ENCODE peak calls at places on chromosomes 16 and 17, in seven cellular contexts. B is HS-5; G is hippocampal formation; P is fibroblast of gingiva; C is activated gamma-delta T cell treated with anti-CD3 and anti-CD28 coated beads, Interleukin-2, amount 50 U/mL, for 16 hours; W is AG09319; S is brain microvascular endothelial cell. F is an unnamed sample.
A peak's percentile ranks its signal among the peaks of the same experiment; 100 is the strongest.

GRCh38 chr16:85363881-85364280 is 249.2 kb upstream of the GSE1 start:
- DNase-seq in B (no peak), G (no peak), P (peak; percentile 90), C (no peak), W (no peak), S (peak; percentile 98), F (no peak)

GRCh38 chr17:40326014-40326831 is 17.2 kb downstream of the RARA start:
- DNase-seq in B (no peak), G (no peak), P (no peak), C (no peak), W (no peak), S (no peak), F (no peak)

GRCh38 chr17:15265131-15265530 is at the start of gene PMP22:
- DNase-seq in B (no peak), G (no peak), P (peak; percentile 62), C (no peak), W (no peak), S (no peak), F (no peak)

GRCh38 chr17:41417576-41418015 is 6.8 kb downstream of the KRT37 start:
- DNase-seq in B (no peak), G (no peak), P (no peak), C (no peak), W (no peak), S (no peak), F (no peak)

GRCh38 chr16:4081577-4082021 is 34.6 kb downstream of the ADCY9 start:
- DNase-seq in B (no peak), G (no peak), P (peak; percentile 39), C (no peak), W (peak; percentile 49), S (peak; percentile 19), F (no peak)

GRCh38 chr16:12059216-12059769 is 82.8 kb downstream of the SNX29 start:
- DNase-seq in B (no peak), G (no peak), P (no peak), C (no peak), W (no peak), S (no peak), F (no peak)

GRCh38 chr17:46940692-46941404 is 17.9 kb downstream of the GOSR2 start:
- DNase-seq in B (no peak), G (peak; percentile 75), P (peak; percentile 58), C (peak; percentile 44), W (peak; percentile 50), S (peak; percentile 71), F (peak; percentile 51)

GRCh38 chr16:31440511-31441184 is 1.9 kb downstream of the ZNF843 start:
- DNase-seq in B (no peak), G (no peak), P (no peak), C (no peak), W (no peak), S (no peak), F (peak; percentile 13)

GRCh38 chr16:82456683-82457082 is 170.1 kb upstream of the CDH13 start:
- DNase-seq in B (peak; percentile 2), G (peak; percentile 36), P (peak; percentile 27), C (no peak), W (peak; percentile 14), S (peak; percentile 40), F (peak; percentile 34)

GRCh38 chr17:79838541-79839274 is 532 bp downstream of the CBX4 start:
- DNase-seq in B (no peak), G (peak; percentile 64), P (peak; percentile 58), C (peak; percentile 14), W (no peak), S (peak; percentile 50), F (peak; percentile 60)

GRCh38 chr17:77145635-77146632 is 5.2 kb downstream of the SEC14L1 start:
- DNase-seq in B (peak; percentile 67), G (peak; percentile 28), P (peak; percentile 86), C (no peak), W (peak; percentile 49), S (peak; percentile 78), F (peak; percentile 62)

GRCh38 chr17:31400481-31400950 is 9.0 kb downstream of the RAB11FIP4 start:
- DNase-seq in B (no peak), G (no peak), P (no peak), C (no peak), W (no peak), S (no peak), F (no peak)

GRCh38 chr17:2784864-2785263 is 11.4 kb upstream of the RAP1GAP2 start:
- DNase-seq in B (no peak), G (no peak), P (no peak), C (no peak), W (no peak), S (no peak), F (no peak)

GRCh38 chr17:60224064-60224463 is 74.3 kb downstream of the CA4 start:
- DNase-seq in B (no peak), G (no peak), P (no peak), C (no peak), W (no peak), S (no peak), F (no peak)

F was measured in foreskin melanocyte.